ENCODE peak calls at places on chromosomes 11 and 22, in five cellular contexts. B is A549, T is HepG2, Y is GM12878, K is K562. G is an unnamed sample.

GRCh38 chr11:108912587-108912986 is 247.7 kb downstream of the DDX10 start:
- DNase-seq in B (no peak), T (peak), Y (no peak), K (no peak), G (no peak)

GRCh38 chr22:32204856-32205722 is at the start of gene RFPL2:
- DNase-seq in B (peak), T (peak), Y (no peak), K (no peak), G (peak)

GRCh38 chr11:64848779-64849599 is 4.5 kb upstream of the CDC42BPG start:
- DNase-seq in B (no peak), T (no peak), Y (no peak), K (no peak), G (peak)

GRCh38 chr11:73234403-73235181 is 16.5 kb downstream of the P2RY2 start:
- DNase-seq in B (no peak), T (no peak), Y (no peak), K (no peak), G (no peak)

GRCh38 chr11:30131535-30131934 is 99.3 kb upstream of the FSHB start:
- DNase-seq in B (no peak), T (peak), Y (no peak), K (no peak), G (no peak)

GRCh38 chr11:47912843-47913437 is 64.8 kb upstream of the NUP160 start:
- DNase-seq in B (peak), T (no peak), Y (no peak), K (no peak), G (no peak)

GRCh38 chr11:3969200-3969599 is 113.7 kb downstream of the STIM1 start:
- DNase-seq in B (no peak), T (no peak), Y (no peak), K (no peak), G (no peak)

GRCh38 chr11:2681408-2682145 is 18.2 kb downstream of the KCNQ1OT1 start:
- DNase-seq in B (no peak), T (no peak), Y (no peak), K (no peak), G (peak)

DNA sequence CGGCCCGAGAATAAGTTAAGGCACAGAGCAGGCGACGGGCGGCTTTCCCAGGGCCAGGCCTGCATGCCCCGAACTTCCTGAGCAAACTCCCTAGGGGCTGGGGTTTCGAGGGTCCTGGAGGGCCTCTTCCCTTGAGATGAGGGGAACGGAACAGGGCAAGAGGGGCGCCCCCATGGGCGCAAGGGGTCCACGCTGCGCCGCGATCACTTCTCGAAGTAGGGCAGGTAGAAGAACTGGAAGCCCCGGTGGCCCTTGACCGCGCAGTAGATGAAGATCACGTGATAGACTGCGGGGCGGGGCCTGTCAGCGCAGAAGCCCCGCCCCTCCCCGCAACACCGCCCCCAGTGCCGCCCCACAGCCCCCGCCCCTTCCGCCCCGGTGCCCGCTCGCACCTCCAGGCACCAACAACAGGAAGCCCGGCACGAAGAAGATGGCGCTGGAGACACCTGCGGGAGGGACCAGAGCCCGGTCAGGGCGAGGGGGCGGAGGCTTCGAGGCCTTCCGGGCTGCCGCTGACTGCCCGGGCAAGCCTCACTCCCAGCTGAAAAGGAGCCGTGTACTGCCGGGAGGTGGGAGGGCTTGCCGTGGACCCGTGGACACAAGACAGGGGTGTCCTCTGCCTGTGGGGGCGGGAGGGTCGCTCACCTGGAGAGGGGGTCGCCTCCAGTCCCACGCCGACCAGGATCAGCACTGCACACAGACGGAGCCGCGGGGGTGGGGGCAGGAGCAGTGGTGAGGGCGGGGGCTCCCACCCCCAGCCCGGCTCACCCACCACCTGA is 4.5 kb downstream of the TMEM134 start:
- DNase-seq in B (peak), T (peak), Y (peak), K (peak), G (peak)
- TF ChIP-seq MYC in B (no peak), T (peak), Y (no peak), K (no peak), G (peak)

DNA sequence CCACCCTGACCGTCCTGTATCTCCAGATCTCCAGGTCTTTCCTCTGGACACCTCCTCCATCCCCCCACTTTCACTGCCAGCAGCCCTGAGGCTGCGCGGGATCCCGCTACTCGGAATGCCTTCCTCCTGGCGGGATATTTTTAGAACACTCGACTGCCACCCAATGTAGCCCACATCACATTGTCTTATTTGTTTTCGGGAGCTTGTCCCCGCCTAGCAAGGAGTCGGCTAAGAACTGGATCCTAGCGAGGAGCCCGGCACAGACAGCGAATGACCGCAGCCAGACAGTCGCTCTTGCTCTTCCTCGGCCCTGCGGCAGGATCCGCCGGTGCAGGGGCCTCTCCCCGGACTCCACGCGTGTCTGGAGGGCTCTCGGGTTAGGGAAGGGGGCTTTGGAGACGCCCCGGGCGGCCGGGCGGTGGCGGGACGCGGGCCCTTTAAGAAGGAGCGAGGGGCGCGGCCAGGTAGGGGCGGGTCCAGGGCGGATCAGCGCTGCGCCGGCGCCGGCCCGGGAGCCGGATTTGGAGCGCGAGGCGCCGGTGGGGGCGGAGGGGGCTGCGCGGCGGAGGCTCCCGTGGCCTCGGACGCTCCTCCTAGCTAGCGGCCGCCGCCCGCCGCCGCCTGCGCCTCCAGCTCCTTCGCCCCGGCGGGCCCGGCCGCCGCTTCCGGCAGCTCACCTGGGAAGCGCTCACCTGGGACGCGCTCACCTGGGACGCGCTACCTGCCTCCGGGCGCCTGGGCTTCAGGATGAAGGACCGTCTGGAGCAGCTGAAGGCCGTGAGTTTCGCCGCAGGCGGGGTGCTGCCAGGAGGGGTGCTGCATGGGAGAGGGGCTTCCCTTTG is at the start of gene STX3:
- DNase-seq in B (peak), T (peak), Y (no peak), K (peak), G (peak)
- TF ChIP-seq POLR2A in B (no peak), T (no peak), Y (no peak), K (no peak), G (peak)

GRCh38 chr11:43989162-43989961 is 46.9 kb downstream of the C11orf96 start:
- DNase-seq in B (no peak), T (no peak), Y (no peak), K (no peak), G (no peak)
- TF ChIP-seq MYC in B (no peak), T (no peak), Y (no peak), K (no peak), G (no peak)

GRCh38 chr11:60852060-60852638 is 3.6 kb downstream of the PTGDR2 start:
- DNase-seq in B (no peak), T (no peak), Y (no peak), K (no peak), G (no peak)
- TF ChIP-seq POLR2A in B (no peak), T (no peak), Y (no peak), K (no peak), G (no peak)

GRCh38 chr22:38272373-38273134 is at the start of gene TMEM184B:
- DNase-seq in B (peak), T (no peak), Y (no peak), K (peak), G (peak)
- TF ChIP-seq MYC in B (no peak), T (peak), Y (no peak), K (no peak), G (no peak)

GRCh38 chr11:35651263-35651662 is 11.3 kb upstream of the TRIM44 start:
- DNase-seq in B (no peak), T (no peak), Y (no peak), K (no peak), G (no peak)

GRCh38 chr11:35654711-35655110 is 7.9 kb upstream of the TRIM44 start:
- DNase-seq in B (no peak), T (no peak), Y (no peak), K (no peak), G (no peak)

GRCh38 chr11:35647535-35648092 is 15.0 kb upstream of the TRIM44 start:
- DNase-seq in B (no peak), T (no peak), Y (no peak), K (no peak), G (no peak)

GRCh38 chr11:35650467-35650866 is 12.1 kb upstream of the TRIM44 start:
- DNase-seq in B (no peak), T (no peak), Y (no peak), K (no peak), G (no peak)

DNA sequence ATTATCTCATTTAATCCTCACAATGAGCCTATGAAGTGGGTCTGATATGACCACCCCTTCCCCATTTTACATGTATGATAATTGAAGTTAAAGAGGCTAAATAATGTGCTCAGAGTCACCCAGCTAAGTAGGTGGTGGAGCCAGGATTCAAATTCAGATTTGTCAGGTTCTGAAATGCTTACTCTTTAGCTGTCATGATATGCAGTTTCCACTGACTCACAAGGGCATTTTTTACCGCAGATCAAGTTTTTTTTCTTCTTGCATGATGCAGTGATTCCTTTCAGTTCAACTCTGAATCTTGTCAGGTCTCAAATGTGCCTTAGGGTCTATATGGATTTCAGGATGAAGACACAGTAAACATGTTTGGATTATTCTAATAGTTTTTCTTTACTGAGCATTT is 12.6 kb upstream of the TRIM44 start:
- DNase-seq in B (no peak), T (no peak), Y (no peak), K (no peak), G (no peak)
- TF ChIP-seq POLR2A in B (no peak), T (no peak), Y (no peak), K (no peak), G (no peak)

DNA sequence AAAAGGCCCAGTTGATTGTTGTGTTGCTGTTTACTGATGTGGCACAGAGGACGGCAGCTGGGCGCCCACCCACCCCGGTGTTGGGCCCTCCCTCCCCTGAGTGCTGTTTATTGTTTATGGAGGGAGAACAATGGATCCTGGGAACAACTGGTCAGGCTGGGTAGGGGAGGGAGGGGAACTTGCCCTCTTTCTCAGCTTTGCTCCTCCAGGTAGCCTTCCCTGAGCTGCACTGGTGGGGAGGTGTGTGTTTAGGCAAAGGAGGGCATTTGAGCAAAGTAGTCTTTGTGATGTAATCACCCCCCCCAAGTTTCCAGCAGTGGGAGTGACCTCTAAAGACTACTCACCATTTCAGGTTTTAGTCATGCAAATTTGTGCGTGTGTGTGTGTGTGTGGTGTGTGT is 1035.3 kb downstream of the NTM start:
- DNase-seq in B (no peak), T (no peak), Y (no peak), K (no peak), G (no peak)
- TF ChIP-seq MYC in B (no peak), T (no peak), Y (no peak), K (no peak), G (no peak)

GRCh38 chr22:50313021-50313420 is 5.6 kb upstream of the PLXNB2 start:
- DNase-seq in B (no peak), T (no peak), Y (no peak), K (no peak), G (no peak)
- TF ChIP-seq POLR2A in B (no peak), T (no peak), Y (no peak), K (no peak), G (no peak)

GRCh38 chr11:9817191-9817590 is 153.3 kb downstream of the SWAP70 start:
- DNase-seq in B (no peak), T (no peak), Y (no peak), K (no peak), G (no peak)
- TF ChIP-seq MYC in B (no peak), T (no peak), Y (no peak), K (no peak), G (no peak)